ENCODE peak calls at places on chromosomes 1 and 21, in four cellular contexts. U, D, O and S are unnamed samples.

GRCh38 chr1:147084273-147085096 is 87.8 kb downstream of the PRKAB2 start:
- DNase-seq in O (peak; percentile 31), U (peak; percentile 82), D (peak; percentile 94), S (no peak)

GRCh38 chr1:78649628-78650027 is at the start of gene IFI44:
- DNase-seq in U (peak; percentile 75), D (no peak), O (no peak), S (peak; percentile 12)

GRCh38 chr1:29306471-29307140 is 70.3 kb downstream of the PTPRU start:
- DNase-seq in U (no peak), D (no peak), O (no peak), S (no peak)

GRCh38 chr21:35792569-35792968 is 267.8 kb downstream of the SETD4 start:
- DNase-seq in U (no peak), D (no peak), O (no peak), S (no peak)

GRCh38 chr21:46052703-46053651 is 44.9 kb upstream of the COL6A2 start:
- DNase-seq in D (no peak), O (no peak), U (no peak), S (no peak)

GRCh38 chr21:46061063-46061462 is 36.8 kb upstream of the COL6A2 start:
- DNase-seq in U (no peak), D (no peak), O (no peak), S (no peak)

GRCh38 chr21:45938453-45938755 is 43.2 kb upstream of the COL6A1 start:
- DNase-seq in D (no peak), O (no peak), U (no peak), S (no peak)

GRCh38 chr1:201471772-201472171 is 2.8 kb upstream of the PHLDA3 start:
- DNase-seq in D (no peak), O (no peak), U (no peak), S (no peak)

GRCh38 chr1:3021801-3022401 is 634 bp downstream of the ACTRT2 start:
- DNase-seq in D (no peak), O (no peak), U (no peak), S (no peak)

GRCh38 chr1:33696311-33696710 is 167.6 kb upstream of the HMGB4 start:
- DNase-seq in U (no peak), D (no peak), O (no peak), S (no peak)

GRCh38 chr1:25516686-25517085 is 26.7 kb upstream of the LDLRAP1 start:
- DNase-seq in D (no peak), U (no peak), O (no peak), S (no peak)

GRCh38 chr1:100390507-100390906 is 38.2 kb downstream of the CDC14A start:
- DNase-seq in O (no peak), U (no peak), D (no peak), S (no peak)

GRCh38 chr1:193463518-193463917 is 277.1 kb upstream of the B3GALT2 start:
- DNase-seq in U (no peak), D (no peak), O (no peak), S (no peak)

GRCh38 chr1:176609556-176610408 is 146.8 kb downstream of the PAPPA2 start:
- DNase-seq in O (no peak), U (no peak), D (no peak), S (no peak)

GRCh38 chr21:46424621-46425020 is 34.1 kb upstream of the DIP2A start:
- DNase-seq in D (no peak), U (no peak), O (no peak), S (no peak)

GRCh38 chr1:51433269-51433971 is 85.6 kb downstream of the EPS15 start:
- DNase-seq in U (no peak), O (no peak), D (peak; percentile 37), S (no peak)

GRCh38 chr21:29114765-29115164 is 15.7 kb upstream of the MAP3K7CL start:
- DNase-seq in D (no peak), U (no peak), O (no peak), S (no peak)

GRCh38 chr21:16305686-16306085 is 575.9 kb downstream of the USP25 start:
- DNase-seq in U (no peak), O (no peak), D (no peak), S (no peak)

GRCh38 chr1:12052008-12052573 is 11.0 kb upstream of the TNFRSF8 start:
- DNase-seq in O (no peak), D (peak; percentile 94), U (peak; percentile 96), S (peak; percentile 70)

GRCh38 chr1:240164742-240165141 is 73.1 kb downstream of the FMN2 start:
- DNase-seq in O (no peak), U (no peak), D (no peak), S (no peak)

GRCh38 chr1:2547210-2548067 is 8.7 kb upstream of the TNFRSF14 start:
- DNase-seq in U (no peak), D (no peak), O (no peak), S (peak; percentile 64)

GRCh38 chr1:165439287-165439686 is 5.6 kb downstream of the RXRG start:
- DNase-seq in U (no peak), D (no peak), O (no peak), S (no peak)

GRCh38 chr1:207950750-207951149 is 39.8 kb upstream of the CD34 start:
- DNase-seq in U (no peak), D (no peak), O (no peak), S (no peak)

GRCh38 chr1:243343970-243344749 is 88.3 kb downstream of the SDCCAG8 start:
- DNase-seq in D (peak; percentile 61), O (peak; percentile 4), U (peak; percentile 20), S (no peak)

GRCh38 chr1:19033516-19033840 is 77.0 kb upstream of the IFFO2 start:
- DNase-seq in D (no peak), O (no peak), U (no peak), S (no peak)

GRCh38 chr1:90705910-90706309 is 11.2 kb downstream of the BARHL2 start:
- DNase-seq in O (no peak), D (no peak), U (no peak), S (no peak)

GRCh38 chr1:90708826-90709225 is 8.3 kb downstream of the BARHL2 start:
- DNase-seq in D (no peak), O (no peak), U (no peak), S (no peak)

GRCh38 chr1:90706437-90707362 is 10.4 kb downstream of the BARHL2 start:
- DNase-seq in D (peak; percentile 23), U (no peak), O (no peak), S (no peak)

GRCh38 chr1:90708236-90708786 is 8.8 kb downstream of the BARHL2 start:
- DNase-seq in O (no peak), D (no peak), U (no peak), S (no peak)

GRCh38 chr1:90707363-90707710 is 9.8 kb downstream of the BARHL2 start:
- DNase-seq in D (peak; percentile 58), O (no peak), U (no peak), S (no peak)
- TF ChIP-seq SPI1 in D (no peak), O (no peak), U (no peak), S (no peak)

GRCh38 chr1:37479255-37480124 is 5.1 kb downstream of the ZC3H12A start:
- DNase-seq in D (peak; percentile 96), U (peak; percentile 65), O (peak; percentile 97), S (peak; percentile 88)
- TF ChIP-seq POLR2AphosphoS5 in D (peak; percentile 69), U (peak; percentile 90), O (peak; percentile 88), S (peak; percentile 78)

DNA sequence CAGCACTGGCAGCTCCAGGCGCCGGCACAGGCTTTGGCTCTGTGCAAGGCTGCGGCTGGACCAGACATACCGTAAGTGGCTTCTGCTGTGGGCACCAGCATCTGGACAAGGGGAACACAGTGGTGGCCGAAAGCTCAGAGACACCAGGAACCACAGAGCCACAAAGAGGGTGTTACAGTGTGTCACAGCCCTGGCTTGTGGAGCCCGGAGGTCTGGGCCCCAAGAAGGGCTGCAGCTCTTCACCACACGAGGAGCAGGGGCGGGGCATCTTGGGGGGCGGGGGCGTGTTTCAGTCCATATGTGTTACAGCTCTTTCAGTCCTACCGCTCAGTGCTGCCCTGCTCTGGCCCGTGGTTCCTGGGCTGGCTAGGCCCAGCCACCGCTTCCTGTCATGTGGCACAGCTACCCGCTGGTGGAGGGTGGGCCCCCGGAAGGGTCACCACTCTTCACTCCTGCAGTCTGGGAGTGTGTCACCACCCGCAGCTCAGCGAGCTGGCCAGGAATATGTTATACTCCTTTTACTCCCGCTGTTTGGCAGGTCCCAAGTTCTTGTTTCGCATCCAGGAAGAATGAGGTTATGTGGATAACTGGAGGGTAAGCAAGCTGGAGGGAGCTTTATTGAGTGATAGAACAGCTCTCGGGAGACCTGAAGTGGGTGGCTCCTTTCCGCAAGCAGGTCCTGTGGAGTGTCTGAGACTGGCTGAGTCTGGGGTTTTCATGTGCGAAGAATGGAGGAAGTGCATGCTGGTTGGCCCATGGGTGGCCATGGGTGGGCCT is 3.3 kb upstream of the LSM10 start:
- DNase-seq in O (peak; percentile 97), U (no peak), D (peak; percentile 92), S (peak; percentile 59)
- TF ChIP-seq SPI1 in O (peak; percentile 78), U (no peak), D (peak; percentile 90), S (peak; percentile 55)

GRCh38 chr1:6026095-6026809 is 19.4 kb upstream of the KCNAB2 start:
- DNase-seq in O (peak; percentile 97), U (peak; percentile 83), D (no peak), S (peak; percentile 80)
- TF ChIP-seq POLR2AphosphoS5 in O (peak; percentile 95), U (peak; percentile 87), D (no peak), S (peak; percentile 73)

DNA sequence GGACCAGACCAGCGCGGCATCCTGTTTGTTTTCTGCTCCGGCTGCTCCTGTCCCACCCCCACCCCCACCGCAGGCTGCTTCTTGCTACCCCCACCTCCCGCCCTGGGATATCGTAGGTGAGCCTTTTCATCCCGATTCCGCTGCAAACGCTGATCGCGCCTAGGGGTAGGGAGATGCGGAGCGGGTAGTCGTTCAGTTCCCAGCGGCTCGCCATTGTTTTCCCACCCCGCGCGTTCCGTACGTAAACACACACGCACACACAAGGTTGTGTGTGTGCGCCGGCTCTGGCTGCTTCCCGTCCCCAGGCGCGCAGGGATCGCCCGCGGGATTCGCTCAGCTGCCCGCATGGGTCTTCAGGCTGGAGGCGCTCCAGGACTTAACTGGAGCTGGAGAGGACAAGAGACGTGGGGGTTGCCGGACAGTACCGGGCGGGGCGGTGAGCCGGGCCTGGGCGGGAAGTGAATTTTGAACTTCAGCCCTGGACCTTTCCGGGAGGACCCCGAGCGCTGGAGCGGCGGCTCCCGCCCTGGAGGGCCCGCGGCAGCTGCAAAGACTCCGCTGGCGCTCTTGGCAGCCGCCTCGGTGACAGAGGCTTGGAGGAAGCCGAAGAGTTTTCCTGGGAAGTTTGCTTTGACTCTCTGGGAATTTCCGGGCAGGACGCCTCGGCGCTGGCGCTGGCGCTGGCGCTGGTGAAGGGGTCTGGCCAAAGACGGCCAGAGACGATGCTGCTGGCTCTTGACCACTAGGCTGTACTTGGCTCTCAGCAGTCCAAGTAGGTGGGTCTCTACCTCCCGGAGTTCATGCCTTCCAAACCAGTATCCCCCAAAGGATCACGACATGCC is 1.6 kb downstream of the SOX13 start:
- DNase-seq in U (no peak), D (no peak), O (no peak), S (no peak)
- TF ChIP-seq SPI1 in U (no peak), D (no peak), O (no peak), S (no peak)

GRCh38 chr1:91795601-91796389 is 90.2 kb downstream of the TGFBR3 start:
- DNase-seq in U (no peak), O (no peak), D (no peak), S (no peak)
- TF ChIP-seq POLR2AphosphoS5 in U (no peak), O (no peak), D (no peak), S (no peak)